ENCODE peak calls at places on chromosomes 5 and 9, in seven cellular contexts. I is heart left ventricle; M is GM06990; B is fibroblast of lung; E is CD8-positive, alpha-beta T cell; D is breast epithelium; Z is ovary. L is an unnamed sample.

GRCh38 chr5:143208365-143208641 is 195.2 kb downstream of the NR3C1 start:
- DNase-seq in I (no peak), M (no peak), B (no peak), E (no peak), D (no peak), Z (no peak), L (no peak)

GRCh38 chr5:179509239-179509638 is 41.1 kb upstream of the RUFY1 start:
- DNase-seq in I (no peak), M (no peak), B (no peak), E (no peak), D (no peak), Z (no peak), L (no peak)

GRCh38 chr9:95572370-95573151 is 55.8 kb upstream of the PTCH1 start:
- DNase-seq in I (no peak), M (no peak), B (peak), E (no peak), D (no peak), Z (no peak), L (no peak)

GRCh38 chr5:138338411-138339085 is 482 bp downstream of the FAM53C start:
- DNase-seq in I (no peak), M (peak), B (no peak), E (no peak), D (no peak), Z (no peak), L (no peak)

GRCh38 chr9:79583957-79584654 is 12.3 kb downstream of the TLE4 start:
- DNase-seq in I (peak), M (no peak), B (no peak), E (no peak), D (no peak), Z (no peak), L (no peak)

GRCh38 chr9:70127036-70127435 is 83.4 kb downstream of the MAMDC2 start:
- DNase-seq in I (no peak), M (no peak), B (no peak), E (no peak), D (no peak), Z (no peak), L (no peak)

GRCh38 chr9:94919376-94920098 is 193.0 kb downstream of the AOPEP start:
- DNase-seq in I (no peak), M (no peak), B (peak), E (no peak), D (no peak), Z (peak), L (peak)

GRCh38 chr5:53276825-53277224 is 167.3 kb upstream of the MOCS2 start:
- DNase-seq in I (no peak), M (no peak), B (no peak), E (no peak), D (no peak), Z (no peak), L (no peak)

GRCh38 chr5:172410839-172411238 is 43.5 kb downstream of the SH3PXD2B start:
- DNase-seq in I (no peak), M (no peak), B (peak), E (no peak), D (no peak), Z (no peak), L (no peak)

GRCh38 chr5:14678773-14679334 is 14.3 kb downstream of the OTULIN start:
- DNase-seq in I (no peak), M (peak), B (no peak), E (no peak), D (no peak), Z (no peak), L (no peak)

GRCh38 chr5:52043543-52043942 is 660.3 kb downstream of the ISL1 start:
- DNase-seq in I (no peak), M (no peak), B (no peak), E (no peak), D (no peak), Z (no peak), L (no peak)

GRCh38 chr9:129667850-129668249 is 2.4 kb downstream of the PRRX2 start:
- DNase-seq in I (no peak), M (no peak), B (no peak), E (no peak), D (no peak), Z (no peak), L (no peak)

GRCh38 chr5:167208911-167209310 is 1082.5 kb upstream of the WWC1 start:
- DNase-seq in I (no peak), M (no peak), B (peak), E (no peak), D (no peak), Z (no peak), L (no peak)

GRCh38 chr9:22136446-22137140 is 127.5 kb upstream of the CDKN2B start:
- DNase-seq in I (no peak), M (no peak), B (peak), E (no peak), D (no peak), Z (no peak), L (peak)

GRCh38 chr9:101465330-101465915 is 29.8 kb upstream of the ALDOB start:
- DNase-seq in I (no peak), M (no peak), B (peak), E (no peak), D (no peak), Z (no peak), L (no peak)

GRCh38 chr5:1103505-1104326 is 8.1 kb downstream of the SLC12A7 start:
- DNase-seq in I (peak), M (no peak), B (no peak), E (no peak), D (peak), Z (peak), L (no peak)

GRCh38 chr9:106449528-106449927 is 413.4 kb upstream of the ZNF462 start:
- DNase-seq in I (no peak), M (no peak), B (no peak), E (no peak), D (no peak), Z (no peak), L (no peak)

GRCh38 chr5:115816226-115817042 is at the start of gene CDO1:
- DNase-seq in I (peak), M (peak), B (peak), E (no peak), D (peak), Z (peak), L (no peak)

GRCh38 chr5:41747291-41747690 is 122.9 kb downstream of the OXCT1 start:
- DNase-seq in I (no peak), M (no peak), B (peak), E (no peak), D (no peak), Z (no peak), L (no peak)

GRCh38 chr5:179118756-179119414 is 58.7 kb downstream of the ZNF354C start:
- DNase-seq in I (no peak), M (no peak), B (no peak), E (peak), D (peak), Z (peak), L (no peak)

GRCh38 chr5:39624268-39624886 is 199.6 kb upstream of the DAB2 start:
- DNase-seq in I (no peak), M (no peak), B (peak), E (no peak), D (no peak), Z (no peak), L (no peak)

GRCh38 chr5:34452170-34452828 is 203.8 kb upstream of the RAI14 start:
- DNase-seq in I (no peak), M (no peak), B (peak), E (no peak), D (no peak), Z (no peak), L (no peak)

GRCh38 chr5:40432836-40433235 is 246.9 kb upstream of the PTGER4 start:
- DNase-seq in I (no peak), M (no peak), B (no peak), E (no peak), D (no peak), Z (no peak), L (no peak)

GRCh38 chr5:10227396-10227795 is 22.3 kb downstream of the ATPSCKMT start:
- DNase-seq in I (no peak), M (no peak), B (peak), E (no peak), D (no peak), Z (no peak), L (no peak)

GRCh38 chr9:97983524-97984187 is 515 bp downstream of the ANP32B start:
- DNase-seq in I (peak), M (peak), B (peak), E (peak), D (peak), Z (peak), L (no peak)

GRCh38 chr5:159452480-159453167 is 122.3 kb upstream of the IL12B start:
- DNase-seq in I (no peak), M (no peak), B (no peak), E (no peak), D (no peak), Z (no peak), L (no peak)

GRCh38 chr5:43041669-43042175 is 1.6 kb upstream of the ANXA2R start:
- DNase-seq in I (peak), M (no peak), B (peak), E (no peak), D (no peak), Z (no peak), L (no peak)

GRCh38 chr9:7211657-7212056 is 453.9 kb downstream of the KDM4C start:
- DNase-seq in I (no peak), M (no peak), B (no peak), E (no peak), D (no peak), Z (no peak), L (no peak)

GRCh38 chr9:131943397-131943796 is 136.3 kb downstream of the MED27 start:
- DNase-seq in I (no peak), M (no peak), B (peak), E (no peak), D (no peak), Z (no peak), L (no peak)

GRCh38 chr5:113330533-113331200 is 104.1 kb downstream of the TSSK1B start:
- DNase-seq in I (no peak), M (no peak), B (peak), E (no peak), D (peak), Z (no peak), L (no peak)

GRCh38 chr5:1446602-1447343 is 1.5 kb upstream of the SLC6A3 start:
- DNase-seq in I (no peak), M (no peak), B (no peak), E (peak), D (no peak), Z (no peak), L (no peak)

GRCh38 chr5:92969781-92970237 is 611.2 kb downstream of the NR2F1-AS1 start:
- DNase-seq in I (no peak), M (no peak), B (peak), E (no peak), D (no peak), Z (no peak), L (no peak)

GRCh38 chr9:129174724-129175514 is 3.1 kb downstream of the IER5L start:
- DNase-seq in I (peak), M (peak), B (peak), E (peak), D (peak), Z (peak), L (peak)

GRCh38 chr9:126643945-126644527 is 30.3 kb downstream of the LMX1B start:
- DNase-seq in I (no peak), M (no peak), B (no peak), E (no peak), D (no peak), Z (no peak), L (no peak)

GRCh38 chr9:36903541-36904435 is 130.3 kb downstream of the PAX5 start:
- DNase-seq in I (no peak), M (no peak), B (peak), E (no peak), D (no peak), Z (peak), L (no peak)

GRCh38 chr9:106077731-106078130 is 383.4 kb downstream of the TMEM38B start:
- DNase-seq in I (no peak), M (no peak), B (no peak), E (no peak), D (no peak), Z (no peak), L (no peak)

GRCh38 chr5:146111409-146111808 is 6.0 kb upstream of the PLAC8L1 start:
- DNase-seq in I (no peak), M (no peak), B (no peak), E (no peak), D (no peak), Z (no peak), L (no peak)

GRCh38 chr9:131856105-131856504 is 116.2 kb upstream of the RAPGEF1 start:
- DNase-seq in I (peak), M (no peak), B (no peak), E (no peak), D (no peak), Z (no peak), L (no peak)

GRCh38 chr5:518721-519120 is 5.5 kb downstream of the SLC9A3 start:
- DNase-seq in I (no peak), M (no peak), B (no peak), E (no peak), D (no peak), Z (no peak), L (no peak)

GRCh38 chr5:133390416-133391155 is 221.8 kb downstream of the FSTL4 start:
- DNase-seq in I (no peak), M (no peak), B (no peak), E (peak), D (no peak), Z (no peak), L (no peak)

GRCh38 chr5:150637245-150638052 is 3.0 kb upstream of the SYNPO start:
- DNase-seq in I (peak), M (no peak), B (peak), E (no peak), D (no peak), Z (no peak), L (no peak)
- H3K4me3 ChIP-seq in I (no peak), M (no peak), B (no peak), E (no peak), D (no peak), Z (no peak), L (no peak)

GRCh38 chr9:117060963-117061362 is 353.9 kb downstream of the ASTN2 start:
- DNase-seq in I (no peak), M (no peak), B (no peak), E (no peak), D (no peak), Z (no peak), L (no peak)
- H3K4me3 ChIP-seq in I (no peak), M (no peak), B (no peak), E (no peak), D (no peak), Z (no peak), L (no peak)

GRCh38 chr5:56405536-56405935 is 172.4 kb upstream of the ANKRD55 start:
- DNase-seq in I (no peak), M (no peak), B (no peak), E (no peak), D (no peak), Z (no peak), L (no peak)

GRCh38 chr5:56406838-56407237 is 173.7 kb upstream of the ANKRD55 start:
- DNase-seq in I (no peak), M (no peak), B (peak), E (no peak), D (no peak), Z (no peak), L (no peak)

GRCh38 chr5:56406221-56406620 is 173.1 kb upstream of the ANKRD55 start:
- DNase-seq in I (no peak), M (no peak), B (peak), E (no peak), D (no peak), Z (no peak), L (no peak)

GRCh38 chr5:56402273-56403223 is 169.4 kb upstream of the ANKRD55 start:
- DNase-seq in I (no peak), M (no peak), B (peak), E (no peak), D (no peak), Z (no peak), L (no peak)

GRCh38 chr5:56405116-56405515 is 172.0 kb upstream of the ANKRD55 start:
- DNase-seq in I (no peak), M (no peak), B (no peak), E (no peak), D (no peak), Z (no peak), L (no peak)
- H3K4me3 ChIP-seq in I (no peak), M (no peak), B (no peak), E (no peak), D (no peak), Z (no peak), L (no peak)

DNA sequence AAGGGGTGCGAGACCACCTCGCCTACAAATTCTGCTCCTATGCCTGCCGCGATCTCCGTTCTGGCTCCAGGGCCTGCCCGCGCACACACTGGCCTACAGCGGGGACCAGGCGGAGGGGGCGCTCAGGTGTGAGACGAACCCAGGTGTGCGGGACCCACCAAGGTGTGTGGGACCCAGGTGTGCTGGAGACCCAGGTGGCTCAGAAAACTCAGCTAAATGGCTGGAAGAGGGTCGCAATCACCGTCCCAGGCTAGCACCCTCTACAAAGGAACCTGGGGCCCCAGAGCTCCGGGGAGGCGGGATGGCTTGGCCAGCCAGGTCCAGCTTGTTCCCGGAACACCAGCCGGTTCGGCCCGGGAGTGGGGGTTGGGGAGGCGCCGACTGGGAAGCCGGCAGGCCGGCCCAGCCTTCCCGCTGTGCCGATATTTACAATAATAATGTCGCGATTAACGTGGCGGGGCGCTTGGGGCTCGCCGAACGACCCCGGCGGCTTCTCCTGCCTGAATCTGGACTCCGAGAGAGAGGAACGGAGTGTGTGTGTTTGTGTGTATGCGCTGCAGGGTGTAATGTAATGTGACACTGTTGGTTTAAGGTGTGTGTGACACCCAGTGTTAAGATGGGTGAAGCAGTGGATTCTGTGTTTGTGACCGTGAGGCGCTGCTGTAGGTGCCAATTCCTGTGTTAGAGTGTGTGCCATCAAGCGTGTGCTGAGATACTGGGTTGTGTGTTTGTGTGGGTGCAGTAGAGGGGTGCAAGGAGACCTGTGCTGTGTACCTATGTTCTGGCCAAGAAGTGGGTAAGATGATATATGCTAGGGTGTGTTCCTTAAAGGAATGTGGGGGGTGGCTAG is 1.4 kb downstream of the PCDH1 start:
- DNase-seq in I (no peak), M (no peak), B (no peak), E (no peak), D (no peak), Z (no peak), L (no peak)
- H3K4me3 ChIP-seq in I (peak), M (no peak), B (no peak), E (peak), D (peak), Z (peak), L (peak)

GRCh38 chr9:136527131-136527530 is 18.7 kb downstream of the NOTCH1 start:
- DNase-seq in I (no peak), M (no peak), B (no peak), E (no peak), D (no peak), Z (no peak), L (no peak)
- H3K4me3 ChIP-seq in I (peak), M (no peak), B (no peak), E (no peak), D (no peak), Z (no peak), L (no peak)

GRCh38 chr5:139671096-139671841 is 23.1 kb downstream of the CXXC5 start:
- DNase-seq in I (peak), M (peak), B (peak), E (no peak), D (no peak), Z (no peak), L (no peak)
- H3K4me3 ChIP-seq in I (peak), M (peak), B (no peak), E (no peak), D (no peak), Z (no peak), L (no peak)

GRCh38 chr9:114908104-114908621 is 22.2 kb downstream of the TNFSF8 start:
- DNase-seq in I (no peak), M (no peak), B (peak), E (no peak), D (peak), Z (no peak), L (peak)
- H3K4me3 ChIP-seq in I (no peak), M (no peak), B (no peak), E (peak), D (no peak), Z (no peak), L (no peak)

GRCh38 chr9:137437691-137438590 is 3.2 kb downstream of the ENTPD8 start:
- DNase-seq in I (peak), M (no peak), B (no peak), E (no peak), D (no peak), Z (no peak), L (no peak)

GRCh38 chr9:137435381-137435891 is 5.7 kb downstream of the ENTPD8 start:
- DNase-seq in I (peak), M (no peak), B (no peak), E (no peak), D (no peak), Z (no peak), L (no peak)

GRCh38 chr9:137434498-137435380 is 6.4 kb downstream of the ENTPD8 start:
- DNase-seq in I (peak), M (no peak), B (no peak), E (no peak), D (no peak), Z (no peak), L (no peak)

GRCh38 chr9:137436761-137437600 is 4.2 kb downstream of the ENTPD8 start:
- DNase-seq in I (peak), M (no peak), B (no peak), E (no peak), D (no peak), Z (no peak), L (no peak)

DNA sequence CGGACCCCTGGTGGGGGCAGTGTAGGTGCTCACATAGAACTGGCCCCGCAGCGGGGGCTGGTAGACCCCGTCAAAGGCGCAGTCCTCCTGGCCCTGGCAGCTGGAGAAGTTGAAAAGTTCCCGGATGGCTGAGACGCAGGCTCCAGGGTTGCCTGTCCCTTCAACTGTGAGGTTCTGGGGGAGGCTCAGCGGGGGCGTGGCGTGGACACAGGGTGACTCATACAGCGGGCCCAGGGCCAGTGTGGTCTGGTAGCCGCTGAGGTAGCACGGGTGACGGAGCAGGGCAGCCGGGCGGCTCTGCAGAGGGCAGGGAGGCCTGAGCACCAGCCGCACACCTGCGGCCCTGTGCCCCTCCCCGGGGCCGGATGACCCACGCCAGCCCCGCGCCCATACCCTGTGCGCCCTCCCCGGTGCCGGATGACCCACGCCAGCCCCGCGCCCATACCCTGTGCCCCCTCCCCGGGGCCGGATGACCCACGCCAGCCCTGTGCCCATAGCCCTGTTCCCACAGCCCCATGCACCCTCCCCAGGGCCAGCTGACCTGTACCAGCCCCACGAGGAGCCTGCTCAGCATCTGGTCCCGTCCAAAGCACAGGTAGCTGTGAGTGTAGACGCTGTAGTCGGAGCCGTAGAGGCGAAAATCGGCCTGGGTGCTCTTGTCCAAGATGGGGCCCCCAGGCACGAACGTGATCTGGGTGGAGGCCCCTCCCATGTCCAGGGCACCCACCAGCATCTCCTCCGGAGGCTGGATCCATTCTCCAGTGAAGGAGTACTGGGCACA is 5.0 kb downstream of the ENTPD8 start:
- DNase-seq in I (peak), M (no peak), B (peak), E (no peak), D (peak), Z (peak), L (no peak)
- H3K4me3 ChIP-seq in I (no peak), M (no peak), B (no peak), E (no peak), D (no peak), Z (no peak), L (no peak)

L was measured in keratinocyte.